ENCODE peak calls at places on chromosome 3, in five cellular contexts. C is IMR-90, K is esophagus muscularis mucosa, O is endothelial cell of umbilical vein, E is transverse colon. D is an unnamed sample.

GRCh38 chr3:123419850-123420292 is 29.0 kb downstream of the ADCY5 start:
- DNase-seq in C (no peak), O (no peak), K (no peak), E (no peak), D (no peak)

GRCh38 chr3:192038726-192039125 is 577.8 kb downstream of the PYDC2 start:
- DNase-seq in E (no peak), C (no peak), O (no peak), K (no peak), D (peak)

GRCh38 chr3:164004205-164004604 is 1074.1 kb downstream of the SI start:
- DNase-seq in C (no peak), E (no peak), O (no peak), K (no peak), D (no peak)

GRCh38 chr3:2921903-2922302 is 188.3 kb downstream of the IL5RA start:
- DNase-seq in K (no peak), O (no peak), E (no peak), C (no peak), D (no peak)

GRCh38 chr3:12891985-12892839 is 50.8 kb upstream of the RPL32 start:
- DNase-seq in K (no peak), O (peak), C (peak), E (peak), D (peak)

GRCh38 chr3:14118400-14119165 is 6.1 kb downstream of the CHCHD4 start:
- DNase-seq in C (peak), E (no peak), O (no peak), K (peak), D (no peak)

GRCh38 chr3:105868745-105869530 is at the start of gene CBLB:
- DNase-seq in O (peak), K (peak), C (peak), E (peak), D (peak)

GRCh38 chr3:107392549-107393165 is 15.4 kb downstream of the CCDC54 start:
- DNase-seq in K (no peak), C (peak), E (no peak), O (no peak), D (no peak)

GRCh38 chr3:149638401-149639092 is 19.3 kb downstream of the WWTR1 start:
- DNase-seq in E (no peak), K (no peak), O (no peak), C (peak), D (no peak)

GRCh38 chr3:66432041-66432766 is 68.6 kb downstream of the LRIG1 start:
- DNase-seq in C (no peak), O (no peak), E (no peak), K (no peak), D (no peak)

GRCh38 chr3:29283739-29284138 is 2.9 kb downstream of the RBMS3 start:
- DNase-seq in C (no peak), O (no peak), E (no peak), K (no peak), D (no peak)

GRCh38 chr3:158140396-158140795 is 30.5 kb downstream of the RSRC1 start:
- DNase-seq in K (no peak), O (no peak), C (peak), E (no peak), D (no peak)

GRCh38 chr3:139267300-139268246 is 76.2 kb upstream of the MRPS22 start:
- DNase-seq in C (no peak), E (no peak), O (no peak), K (no peak), D (no peak)

GRCh38 chr3:143083781-143084180 is 35.8 kb upstream of the CHST2 start:
- DNase-seq in C (no peak), E (no peak), K (peak), O (no peak), D (no peak)

GRCh38 chr3:12990781-12991480 is 82.3 kb downstream of the IQSEC1 start:
- DNase-seq in K (no peak), E (peak), O (no peak), C (peak), D (peak)

GRCh38 chr3:56869157-56869889 is 67.6 kb upstream of the ARHGEF3 start:
- DNase-seq in O (no peak), C (peak), K (no peak), E (no peak), D (no peak)

GRCh38 chr3:179840985-179841384 is 188.1 kb downstream of the USP13 start:
- DNase-seq in O (no peak), C (peak), K (no peak), E (no peak), D (peak)

GRCh38 chr3:181711325-181712135 is at the start of gene SOX2:
- DNase-seq in C (peak), O (peak), E (peak), K (peak), D (peak)

GRCh38 chr3:28989646-28990089 is 291.2 kb upstream of the RBMS3 start:
- DNase-seq in O (peak), K (no peak), C (peak), E (no peak), D (no peak)

GRCh38 chr3:124887177-124887995 is at the start of gene ITGB5:
- DNase-seq in O (peak), E (peak), C (peak), K (peak), D (peak)

GRCh38 chr3:113167929-113168771 is 43.2 kb upstream of the BOC start:
- DNase-seq in E (no peak), C (no peak), K (peak), O (no peak), D (no peak)

GRCh38 chr3:113166357-113166718 is 45.0 kb upstream of the BOC start:
- DNase-seq in K (peak), C (no peak), O (no peak), E (no peak), D (no peak)

GRCh38 chr3:113169876-113170452 is 41.4 kb upstream of the BOC start:
- DNase-seq in O (no peak), E (no peak), C (no peak), K (peak), D (no peak)

GRCh38 chr3:113165841-113166240 is 45.5 kb upstream of the BOC start:
- DNase-seq in O (no peak), C (no peak), K (peak), E (no peak), D (no peak)

GRCh38 chr3:113166719-113167492 is 44.5 kb upstream of the BOC start:
- DNase-seq in O (no peak), E (peak), C (peak), K (peak), D (no peak)
- TF ChIP-seq POLR2A in O (no peak), E (no peak), C (no peak), K (no peak), D (no peak)

GRCh38 chr3:36381311-36381956 is 1.1 kb downstream of the STAC start:
- DNase-seq in O (no peak), K (peak), E (no peak), C (no peak), D (no peak)

GRCh38 chr3:36380171-36381031 is at the start of gene STAC:
- DNase-seq in O (no peak), E (peak), K (peak), C (no peak), D (peak)
- TF ChIP-seq POLR2A in O (no peak), E (no peak), K (no peak), C (no peak), D (peak)

GRCh38 chr3:188239577-188239976 is 85.6 kb downstream of the LPP start:
- DNase-seq in O (no peak), C (no peak), K (no peak), E (no peak), D (no peak)

GRCh38 chr3:188240189-188240981 is 86.4 kb downstream of the LPP start:
- DNase-seq in O (no peak), C (no peak), E (no peak), K (no peak), D (no peak)

GRCh38 chr3:188242426-188243123 is 88.6 kb downstream of the LPP start:
- DNase-seq in C (no peak), E (no peak), O (peak), K (no peak), D (no peak)

GRCh38 chr3:188241883-188242282 is 87.9 kb downstream of the LPP start:
- DNase-seq in O (no peak), C (no peak), E (no peak), K (no peak), D (no peak)

GRCh38 chr3:188241072-188241471 is 87.1 kb downstream of the LPP start:
- DNase-seq in C (peak), O (no peak), K (no peak), E (no peak), D (no peak)
- TF ChIP-seq POLR2A in C (no peak), O (no peak), K (no peak), E (no peak), D (no peak)

DNA sequence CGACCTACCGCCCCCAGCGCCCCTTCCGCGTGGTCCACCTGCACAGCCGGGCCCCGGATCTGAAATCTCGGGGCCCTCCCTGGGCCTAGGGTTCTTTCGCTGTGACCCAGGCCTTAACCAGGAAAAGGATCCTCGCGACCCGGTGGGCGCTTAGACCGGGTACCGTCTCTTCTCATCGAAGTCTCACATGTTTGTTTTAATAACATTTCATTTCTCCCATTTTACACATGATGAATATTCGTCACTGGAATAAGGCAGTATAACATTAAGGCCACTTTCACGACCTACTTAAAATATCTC is 277 bp upstream of the DALRD3 start:
- DNase-seq in K (no peak), C (no peak), E (no peak), O (no peak), D (no peak)
- TF ChIP-seq POLR2A in K (no peak), C (no peak), E (no peak), O (peak), D (no peak)

GRCh38 chr3:194323785-194324735 is 27.1 kb downstream of the CPN2 start:
- DNase-seq in E (peak), K (peak), C (peak), O (no peak), D (peak)

GRCh38 chr3:194321666-194322640 is 29.2 kb downstream of the CPN2 start:
- DNase-seq in C (no peak), E (no peak), O (no peak), K (no peak), D (no peak)

GRCh38 chr3:194324823-194325327 is 26.3 kb downstream of the CPN2 start:
- DNase-seq in C (no peak), K (no peak), E (no peak), O (no peak), D (no peak)

GRCh38 chr3:194320744-194321243 is 30.3 kb downstream of the CPN2 start:
- DNase-seq in K (no peak), E (no peak), C (no peak), O (no peak), D (no peak)

GRCh38 chr3:194322701-194323174 is 28.4 kb downstream of the CPN2 start:
- DNase-seq in K (no peak), C (peak), O (no peak), E (no peak), D (peak)
- TF ChIP-seq POLR2A in K (no peak), C (no peak), O (no peak), E (no peak), D (no peak)

GRCh38 chr3:168094877-168095610 is 680 bp downstream of the GOLIM4 start:
- DNase-seq in K (no peak), E (peak), O (peak), C (peak), D (peak)
- TF ChIP-seq POLR2A in K (peak), E (no peak), O (peak), C (peak), D (peak)

GRCh38 chr3:16504692-16505091 is 8.8 kb downstream of the RFTN1 start:
- DNase-seq in C (no peak), E (no peak), K (no peak), O (no peak), D (no peak)

GRCh38 chr3:16500911-16501310 is 12.6 kb downstream of the RFTN1 start:
- DNase-seq in E (no peak), O (no peak), C (no peak), K (no peak), D (no peak)

GRCh38 chr3:16503191-16503776 is 10.2 kb downstream of the RFTN1 start:
- DNase-seq in O (no peak), K (no peak), C (no peak), E (no peak), D (no peak)

GRCh38 chr3:16504242-16504641 is 9.3 kb downstream of the RFTN1 start:
- DNase-seq in K (no peak), C (peak), O (no peak), E (no peak), D (no peak)

GRCh38 chr3:16502347-16502908 is 11.1 kb downstream of the RFTN1 start:
- DNase-seq in O (no peak), K (no peak), C (no peak), E (no peak), D (no peak)
- TF ChIP-seq POLR2A in O (no peak), K (no peak), C (no peak), E (no peak), D (no peak)

DNA sequence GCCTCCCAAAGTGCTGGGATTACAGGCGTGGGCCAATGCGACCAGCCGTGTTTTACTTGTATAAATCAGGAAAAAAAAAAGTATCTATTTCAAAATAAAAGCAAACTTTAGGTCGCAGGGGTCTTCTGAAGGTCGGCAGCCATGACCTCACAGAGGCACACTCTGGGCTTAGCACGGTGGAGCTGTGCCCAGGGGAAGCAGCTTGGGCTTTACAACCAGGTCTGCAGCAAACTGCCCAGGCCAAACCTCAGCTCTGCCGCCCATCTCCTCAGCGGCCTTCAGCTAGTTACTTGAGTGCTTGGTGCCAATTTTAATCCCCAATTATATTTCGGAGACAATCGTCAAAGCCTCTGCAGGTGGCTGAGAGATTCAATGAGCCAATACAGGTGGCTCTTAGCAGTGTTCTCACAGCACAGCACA is 30.1 kb downstream of the ZDHHC19 start:
- DNase-seq in C (no peak), K (no peak), O (no peak), E (no peak), D (no peak)
- TF ChIP-seq POLR2A in C (no peak), K (no peak), O (no peak), E (no peak), D (no peak)

GRCh38 chr3:73069187-73069586 is 7.7 kb downstream of the EBLN2 start:
- DNase-seq in E (no peak), C (no peak), O (no peak), K (no peak), D (no peak)
- TF ChIP-seq POLR2A in E (no peak), C (no peak), O (no peak), K (no peak), D (no peak)